ENCODE peak calls at places on chromosomes 3 and 15, in seven cellular contexts. One of them, this sample, is unnamed.

GRCh38 chr15:58146734-58147133 is 8.6 kb downstream of the AQP9 start:
- DNase-seq in ovary: no peak
- DNase-seq in gastrocnemius medialis: peak
- DNase-seq in K562: no peak
- DNase-seq in adrenal gland: peak
- DNase-seq in body of pancreas: no peak
- DNase-seq in transverse colon: no peak
- DNase-seq in this sample: peak

GRCh38 chr15:98667521-98668179 is 19.3 kb downstream of the IGF1R start:
- DNase-seq in ovary: no peak
- DNase-seq in gastrocnemius medialis: no peak
- DNase-seq in K562: no peak
- DNase-seq in adrenal gland: no peak
- DNase-seq in body of pancreas: no peak
- DNase-seq in transverse colon: no peak
- DNase-seq in this sample: no peak

GRCh38 chr3:45092132-45093031 is 53.8 kb downstream of the CDCP1 start:
- DNase-seq in ovary: no peak
- DNase-seq in gastrocnemius medialis: no peak
- DNase-seq in K562: peak
- DNase-seq in adrenal gland: no peak
- DNase-seq in body of pancreas: peak
- DNase-seq in transverse colon: peak
- DNase-seq in this sample: no peak

GRCh38 chr3:43405888-43406636 is 119.7 kb downstream of the SNRK start:
- DNase-seq in ovary: no peak
- DNase-seq in gastrocnemius medialis: peak
- DNase-seq in K562: peak
- DNase-seq in adrenal gland: no peak
- DNase-seq in body of pancreas: no peak
- DNase-seq in transverse colon: no peak
- DNase-seq in this sample: no peak

GRCh38 chr3:11391930-11392688 is 119.9 kb downstream of the ATG7 start:
- DNase-seq in ovary: no peak
- DNase-seq in gastrocnemius medialis: no peak
- DNase-seq in K562: no peak
- DNase-seq in adrenal gland: no peak
- DNase-seq in body of pancreas: no peak
- DNase-seq in transverse colon: no peak
- DNase-seq in this sample: no peak

GRCh38 chr3:20343790-20344189 is 157.8 kb upstream of the SGO1 start:
- DNase-seq in ovary: no peak
- DNase-seq in gastrocnemius medialis: no peak
- DNase-seq in K562: no peak
- DNase-seq in adrenal gland: no peak
- DNase-seq in body of pancreas: no peak
- DNase-seq in transverse colon: no peak
- DNase-seq in this sample: no peak

GRCh38 chr3:82002993-82003642 is 241.7 kb upstream of the GBE1 start:
- DNase-seq in ovary: no peak
- DNase-seq in gastrocnemius medialis: no peak
- DNase-seq in K562: no peak
- DNase-seq in adrenal gland: no peak
- DNase-seq in body of pancreas: no peak
- DNase-seq in transverse colon: no peak
- DNase-seq in this sample: no peak

GRCh38 chr3:138066383-138066782 is 49.0 kb downstream of the DZIP1L start:
- DNase-seq in ovary: no peak
- DNase-seq in gastrocnemius medialis: no peak
- DNase-seq in K562: no peak
- DNase-seq in adrenal gland: no peak
- DNase-seq in body of pancreas: no peak
- DNase-seq in transverse colon: no peak
- DNase-seq in this sample: no peak

GRCh38 chr3:14879161-14879888 is 60.6 kb downstream of the FGD5 start:
- DNase-seq in ovary: no peak
- DNase-seq in gastrocnemius medialis: no peak
- DNase-seq in K562: no peak
- DNase-seq in adrenal gland: peak
- DNase-seq in body of pancreas: no peak
- DNase-seq in transverse colon: peak
- DNase-seq in this sample: no peak

GRCh38 chr15:86183765-86184491 is 104.3 kb downstream of the AGBL1 start:
- DNase-seq in ovary: no peak
- DNase-seq in gastrocnemius medialis: peak
- DNase-seq in K562: no peak
- DNase-seq in adrenal gland: no peak
- DNase-seq in body of pancreas: no peak
- DNase-seq in transverse colon: no peak
- DNase-seq in this sample: no peak

GRCh38 chr15:92753591-92753990 is 98.0 kb upstream of the FAM174B start:
- DNase-seq in ovary: no peak
- DNase-seq in gastrocnemius medialis: no peak
- DNase-seq in K562: no peak
- DNase-seq in adrenal gland: no peak
- DNase-seq in body of pancreas: no peak
- DNase-seq in transverse colon: no peak
- DNase-seq in this sample: no peak

GRCh38 chr15:90221251-90221900 is 12.4 kb downstream of the CIB1 start:
- DNase-seq in ovary: peak
- DNase-seq in gastrocnemius medialis: peak
- DNase-seq in K562: peak
- DNase-seq in adrenal gland: peak
- DNase-seq in body of pancreas: peak
- DNase-seq in transverse colon: peak
- DNase-seq in this sample: peak

GRCh38 chr3:187669675-187670504 is at the start of gene SST:
- DNase-seq in ovary: peak
- DNase-seq in gastrocnemius medialis: no peak
- DNase-seq in K562: peak
- DNase-seq in adrenal gland: no peak
- DNase-seq in body of pancreas: peak
- DNase-seq in transverse colon: peak
- DNase-seq in this sample: no peak

GRCh38 chr3:197165890-197166289 is 132.5 kb downstream of the DLG1 start:
- DNase-seq in ovary: no peak
- DNase-seq in gastrocnemius medialis: no peak
- DNase-seq in K562: no peak
- DNase-seq in adrenal gland: peak
- DNase-seq in body of pancreas: no peak
- DNase-seq in transverse colon: no peak
- DNase-seq in this sample: no peak

GRCh38 chr3:125310623-125311076 is 64.5 kb downstream of the ZNF148 start:
- DNase-seq in ovary: no peak
- DNase-seq in gastrocnemius medialis: no peak
- DNase-seq in K562: peak
- DNase-seq in adrenal gland: no peak
- DNase-seq in body of pancreas: peak
- DNase-seq in transverse colon: peak
- DNase-seq in this sample: no peak

GRCh38 chr3:70561796-70562195 is 249.4 kb upstream of the MDFIC2 start:
- DNase-seq in ovary: no peak
- DNase-seq in gastrocnemius medialis: no peak
- DNase-seq in K562: no peak
- DNase-seq in adrenal gland: no peak
- DNase-seq in body of pancreas: no peak
- DNase-seq in transverse colon: no peak
- DNase-seq in this sample: no peak

GRCh38 chr3:143139786-143140185 is 20.2 kb downstream of the CHST2 start:
- DNase-seq in ovary: no peak
- DNase-seq in gastrocnemius medialis: no peak
- DNase-seq in K562: no peak
- DNase-seq in adrenal gland: no peak
- DNase-seq in body of pancreas: no peak
- DNase-seq in transverse colon: peak
- DNase-seq in this sample: no peak

GRCh38 chr3:67433109-67433508 is 221.3 kb downstream of the SUCLG2 start:
- DNase-seq in ovary: no peak
- DNase-seq in gastrocnemius medialis: no peak
- DNase-seq in K562: no peak
- DNase-seq in adrenal gland: no peak
- DNase-seq in body of pancreas: no peak
- DNase-seq in transverse colon: no peak
- DNase-seq in this sample: no peak

GRCh38 chr3:154981201-154981600 is 98.9 kb upstream of the MME start:
- DNase-seq in ovary: no peak
- DNase-seq in gastrocnemius medialis: no peak
- DNase-seq in K562: no peak
- DNase-seq in adrenal gland: no peak
- DNase-seq in body of pancreas: no peak
- DNase-seq in transverse colon: no peak
- DNase-seq in this sample: no peak

GRCh38 chr15:33679065-33679464 is 289.2 kb upstream of the CHRM5 start:
- DNase-seq in ovary: no peak
- DNase-seq in gastrocnemius medialis: no peak
- DNase-seq in K562: no peak
- DNase-seq in adrenal gland: no peak
- DNase-seq in body of pancreas: no peak
- DNase-seq in transverse colon: no peak
- DNase-seq in this sample: no peak

GRCh38 chr3:41997702-41998551 is 36.0 kb upstream of the ULK4 start:
- DNase-seq in ovary: no peak
- DNase-seq in gastrocnemius medialis: no peak
- DNase-seq in K562: peak
- DNase-seq in adrenal gland: no peak
- DNase-seq in body of pancreas: no peak
- DNase-seq in transverse colon: no peak
- DNase-seq in this sample: no peak

GRCh38 chr3:52253314-52254260 is 8.0 kb downstream of the PPM1M start:
- DNase-seq in ovary: no peak
- DNase-seq in gastrocnemius medialis: peak
- DNase-seq in K562: no peak
- DNase-seq in adrenal gland: peak
- DNase-seq in body of pancreas: no peak
- DNase-seq in transverse colon: peak
- DNase-seq in this sample: peak

GRCh38 chr3:160781429-160781828 is 25.4 kb downstream of the PPM1L start:
- DNase-seq in ovary: no peak
- DNase-seq in gastrocnemius medialis: no peak
- DNase-seq in K562: no peak
- DNase-seq in adrenal gland: no peak
- DNase-seq in body of pancreas: no peak
- DNase-seq in transverse colon: no peak
- DNase-seq in this sample: no peak

GRCh38 chr3:107328074-107328473 is 49.2 kb upstream of the CCDC54 start:
- DNase-seq in ovary: no peak
- DNase-seq in gastrocnemius medialis: no peak
- DNase-seq in K562: no peak
- DNase-seq in adrenal gland: no peak
- DNase-seq in body of pancreas: no peak
- DNase-seq in transverse colon: no peak
- DNase-seq in this sample: no peak

GRCh38 chr3:110413291-110413690 is 658.3 kb upstream of the NECTIN3 start:
- DNase-seq in ovary: no peak
- DNase-seq in gastrocnemius medialis: no peak
- DNase-seq in K562: no peak
- DNase-seq in adrenal gland: no peak
- DNase-seq in body of pancreas: no peak
- DNase-seq in transverse colon: no peak
- DNase-seq in this sample: no peak

GRCh38 chr15:64842986-64843561 is 1.4 kb downstream of the PLEKHO2 start:
- DNase-seq in ovary: no peak
- DNase-seq in gastrocnemius medialis: peak
- DNase-seq in K562: peak
- DNase-seq in adrenal gland: peak
- DNase-seq in body of pancreas: peak
- DNase-seq in transverse colon: peak
- DNase-seq in this sample: peak
- TF ChIP-seq POLR2A in ovary: no peak
- TF ChIP-seq POLR2A in gastrocnemius medialis: peak
- TF ChIP-seq POLR2A in K562: no peak
- TF ChIP-seq POLR2A in adrenal gland: peak
- TF ChIP-seq POLR2A in body of pancreas: peak
- TF ChIP-seq POLR2A in transverse colon: no peak
- TF ChIP-seq POLR2A in this sample: no peak

GRCh38 chr15:56654216-56654615 is 79.1 kb downstream of the ZNF280D start:
- DNase-seq in ovary: no peak
- DNase-seq in gastrocnemius medialis: no peak
- DNase-seq in K562: no peak
- DNase-seq in adrenal gland: no peak
- DNase-seq in body of pancreas: no peak
- DNase-seq in transverse colon: no peak
- DNase-seq in this sample: no peak
- H3K4me3 ChIP-seq in ovary: no peak
- H3K4me3 ChIP-seq in gastrocnemius medialis: no peak
- H3K4me3 ChIP-seq in K562: no peak
- H3K4me3 ChIP-seq in adrenal gland: no peak
- H3K4me3 ChIP-seq in body of pancreas: no peak
- H3K4me3 ChIP-seq in transverse colon: no peak
- H3K4me3 ChIP-seq in this sample: no peak

GRCh38 chr3:4977001-4977888 is 2.0 kb upstream of the BHLHE40 start:
- DNase-seq in ovary: peak
- DNase-seq in gastrocnemius medialis: peak
- DNase-seq in K562: peak
- DNase-seq in adrenal gland: peak
- DNase-seq in body of pancreas: peak
- DNase-seq in transverse colon: peak
- DNase-seq in this sample: peak
- TF ChIP-seq POLR2A in ovary: no peak
- TF ChIP-seq POLR2A in gastrocnemius medialis: peak
- TF ChIP-seq POLR2A in K562: peak
- TF ChIP-seq POLR2A in adrenal gland: peak
- TF ChIP-seq POLR2A in body of pancreas: peak
- TF ChIP-seq POLR2A in transverse colon: peak
- TF ChIP-seq POLR2A in this sample: no peak

GRCh38 chr3:140292154-140292553 is 357.2 kb downstream of the CLSTN2 start:
- DNase-seq in ovary: no peak
- DNase-seq in gastrocnemius medialis: no peak
- DNase-seq in K562: no peak
- DNase-seq in adrenal gland: no peak
- DNase-seq in body of pancreas: no peak
- DNase-seq in transverse colon: no peak
- DNase-seq in this sample: no peak

GRCh38 chr3:140296796-140297352 is 361.9 kb downstream of the CLSTN2 start:
- DNase-seq in ovary: peak
- DNase-seq in gastrocnemius medialis: no peak
- DNase-seq in K562: no peak
- DNase-seq in adrenal gland: no peak
- DNase-seq in body of pancreas: no peak
- DNase-seq in transverse colon: no peak
- DNase-seq in this sample: no peak

GRCh38 chr3:140292684-140293083 is 357.7 kb downstream of the CLSTN2 start:
- DNase-seq in ovary: peak
- DNase-seq in gastrocnemius medialis: peak
- DNase-seq in K562: no peak
- DNase-seq in adrenal gland: peak
- DNase-seq in body of pancreas: peak
- DNase-seq in transverse colon: no peak
- DNase-seq in this sample: no peak

GRCh38 chr3:140290105-140290504 is 355.1 kb downstream of the CLSTN2 start:
- DNase-seq in ovary: no peak
- DNase-seq in gastrocnemius medialis: no peak
- DNase-seq in K562: no peak
- DNase-seq in adrenal gland: no peak
- DNase-seq in body of pancreas: no peak
- DNase-seq in transverse colon: no peak
- DNase-seq in this sample: no peak

DNA sequence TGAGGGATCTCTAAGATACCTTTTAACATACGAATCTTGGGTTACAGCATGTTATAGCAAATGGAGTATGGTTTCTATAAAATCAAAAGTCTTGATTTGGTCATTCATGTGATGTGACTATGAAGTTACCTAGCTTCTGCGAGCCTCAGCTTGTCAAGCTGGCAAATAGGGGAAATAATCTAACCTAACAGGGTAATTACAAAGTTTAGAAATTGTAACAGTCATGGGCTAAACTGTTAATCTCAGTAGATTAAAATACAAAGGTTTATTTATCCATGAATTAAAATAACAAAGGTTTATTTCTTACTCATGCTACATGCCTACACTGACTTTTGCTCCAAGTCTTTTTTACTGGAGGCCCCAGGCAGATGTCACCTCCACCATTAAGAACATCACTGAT is 359.1 kb downstream of the CLSTN2 start:
- DNase-seq in ovary: no peak
- DNase-seq in gastrocnemius medialis: no peak
- DNase-seq in K562: no peak
- DNase-seq in adrenal gland: no peak
- DNase-seq in body of pancreas: no peak
- DNase-seq in transverse colon: no peak
- DNase-seq in this sample: no peak
- H3K4me3 ChIP-seq in ovary: no peak
- H3K4me3 ChIP-seq in gastrocnemius medialis: no peak
- H3K4me3 ChIP-seq in K562: no peak
- H3K4me3 ChIP-seq in adrenal gland: no peak
- H3K4me3 ChIP-seq in body of pancreas: no peak
- H3K4me3 ChIP-seq in transverse colon: no peak
- H3K4me3 ChIP-seq in this sample: no peak

This sample was measured in lower leg skin.